ENCODE peak calls at places on chromosome 7, in nine cellular contexts. L is SK-N-SH, R is cardiac muscle cell, U is left lung, F is OCI-LY7, E is keratinocyte, G is aorta, X is lower lobe of right lung, A is heart right ventricle. I is an unnamed sample.
A peak's percentile ranks its signal among the peaks of the same experiment; 100 is the strongest.

GRCh38 chr7:142568430-142569097 is 180.7 kb upstream of the PRSS1 start:
- DNase-seq in L (no peak), R (no peak), U (no peak), F (no peak), E (no peak), G (no peak), X (no peak), A (no peak), I (no peak)

GRCh38 chr7:34672430-34672829 is 14.4 kb downstream of the NPSR1 start:
- DNase-seq in L (no peak), R (no peak), U (no peak), F (no peak), E (no peak), G (no peak), X (no peak), A (no peak), I (no peak)

GRCh38 chr7:102075126-102075525 is 211.5 kb upstream of the SH2B2 start:
- DNase-seq in L (no peak), R (no peak), U (no peak), F (no peak), E (no peak), G (no peak), X (no peak), A (no peak), I (no peak)

GRCh38 chr7:140638311-140638791 is 2.3 kb downstream of the DENND2A start:
- DNase-seq in L (no peak), R (no peak), U (no peak), F (no peak), E (no peak), G (peak; percentile 49), X (no peak), A (no peak), I (no peak)

GRCh38 chr7:155962191-155962967 is 150.1 kb upstream of the SHH start:
- DNase-seq in L (no peak), R (no peak), U (no peak), F (no peak), E (no peak), G (no peak), X (no peak), A (no peak), I (no peak)

GRCh38 chr7:21099432-21099831 is 312.7 kb upstream of the SP8 start:
- DNase-seq in L (no peak), R (no peak), U (no peak), F (no peak), E (no peak), G (no peak), X (no peak), A (no peak), I (no peak)

GRCh38 chr7:14821757-14822480 is 80.6 kb downstream of the DGKB start:
- DNase-seq in L (no peak), R (no peak), U (no peak), F (no peak), E (no peak), G (no peak), X (no peak), A (no peak), I (no peak)

GRCh38 chr7:74479066-74479781 is 25.5 kb downstream of the GTF2IRD1 start:
- DNase-seq in L (peak; percentile 70), R (no peak), U (peak; percentile 86), F (no peak), E (no peak), G (peak; percentile 54), X (peak; percentile 83), A (no peak), I (no peak)

GRCh38 chr7:143229054-143229790 is 7.4 kb downstream of the TAS2R40 start:
- DNase-seq in L (peak; percentile 17), R (peak; percentile 30), U (no peak), F (no peak), E (no peak), G (no peak), X (no peak), A (no peak), I (no peak)

DNA sequence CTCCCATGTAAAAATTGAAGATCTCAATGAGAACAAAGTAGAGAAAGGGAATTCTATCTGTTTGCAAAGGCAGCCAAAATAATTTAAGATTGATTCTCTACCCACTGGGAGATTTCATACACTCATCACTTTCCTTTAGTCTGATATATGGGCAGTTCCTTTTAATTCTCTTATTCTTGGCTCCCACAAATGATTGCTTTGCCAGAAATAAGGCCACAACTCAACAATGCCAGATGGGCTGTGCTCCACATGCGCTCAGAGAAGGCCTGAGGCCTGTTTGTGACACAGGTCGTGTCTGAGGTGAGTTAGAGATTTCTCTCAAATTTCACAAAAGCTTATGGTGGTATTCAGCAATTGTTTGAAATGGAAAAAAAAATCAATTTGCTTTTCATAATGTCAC is 501.9 kb upstream of the SEMA3D start:
- DNase-seq in L (no peak), R (no peak), U (no peak), F (no peak), E (no peak), G (no peak), X (no peak), A (no peak), I (no peak)
- H3K27ac ChIP-seq in L (no peak overlapping the region), R (no peak overlapping the region), U (no peak overlapping the region), F (no peak overlapping the region), E (no peak overlapping the region), G (no peak overlapping the region), X (no peak overlapping the region), A (no peak overlapping the region), I (no peak overlapping the region)

GRCh38 chr7:47535704-47536628 is 45.9 kb downstream of the TNS3 start:
- DNase-seq in L (peak; percentile 60), R (no peak), U (no peak), F (no peak), E (no peak), G (no peak), X (no peak), A (no peak), I (no peak)
- H3K4me3 ChIP-seq in L (peak overlapping the region; percentile 49), R (peak overlapping the region; percentile 22), U (peak overlapping the region; percentile 38), F (no peak overlapping the region), E (no peak overlapping the region), G (no peak overlapping the region), X (no peak overlapping the region), A (no peak overlapping the region), I (no peak overlapping the region)

DNA sequence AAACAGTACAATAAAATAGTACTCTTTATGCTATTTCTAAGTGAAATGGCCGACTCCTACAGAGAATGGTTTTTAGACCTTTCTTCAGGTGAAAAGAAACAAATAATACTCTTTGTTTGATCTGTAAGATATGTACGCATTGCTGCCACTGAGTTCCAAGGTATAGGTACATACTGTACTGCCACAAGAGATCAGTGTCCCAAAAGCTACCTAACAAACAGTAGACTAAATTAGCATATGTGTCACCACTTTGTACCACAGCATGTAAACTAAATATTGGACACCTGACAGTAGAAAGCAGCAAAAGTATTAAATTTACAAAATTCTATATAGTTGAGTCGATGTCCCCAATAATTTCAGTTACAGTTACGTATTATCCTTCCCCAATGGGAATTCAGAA is 14.4 kb downstream of the MTPN start:
- DNase-seq in L (no peak), R (no peak), U (no peak), F (no peak), E (no peak), G (no peak), X (no peak), A (no peak), I (no peak)
- H3K27ac ChIP-seq in L (peak overlapping the region; percentile 76), R (no peak overlapping the region), U (no peak overlapping the region), F (no peak overlapping the region), E (no peak overlapping the region), G (no peak overlapping the region), X (no peak overlapping the region), A (no peak overlapping the region), I (no peak overlapping the region)

GRCh38 chr7:50309130-50309478 is 4.6 kb downstream of the IKZF1 start:
- DNase-seq in L (no peak), R (no peak), U (no peak), F (no peak), E (no peak), G (no peak), X (no peak), A (no peak), I (no peak)

GRCh38 chr7:50312176-50312575 is 7.7 kb downstream of the IKZF1 start:
- DNase-seq in L (no peak), R (no peak), U (no peak), F (peak; percentile 54), E (no peak), G (no peak), X (no peak), A (no peak), I (no peak)

GRCh38 chr7:50308301-50309129 is 4.0 kb downstream of the IKZF1 start:
- DNase-seq in L (no peak), R (no peak), U (no peak), F (peak; percentile 73), E (no peak), G (no peak), X (no peak), A (no peak), I (no peak)

GRCh38 chr7:50309736-50310135 is 5.2 kb downstream of the IKZF1 start:
- DNase-seq in L (no peak), R (no peak), U (no peak), F (peak; percentile 59), E (no peak), G (no peak), X (no peak), A (no peak), I (no peak)

DNA sequence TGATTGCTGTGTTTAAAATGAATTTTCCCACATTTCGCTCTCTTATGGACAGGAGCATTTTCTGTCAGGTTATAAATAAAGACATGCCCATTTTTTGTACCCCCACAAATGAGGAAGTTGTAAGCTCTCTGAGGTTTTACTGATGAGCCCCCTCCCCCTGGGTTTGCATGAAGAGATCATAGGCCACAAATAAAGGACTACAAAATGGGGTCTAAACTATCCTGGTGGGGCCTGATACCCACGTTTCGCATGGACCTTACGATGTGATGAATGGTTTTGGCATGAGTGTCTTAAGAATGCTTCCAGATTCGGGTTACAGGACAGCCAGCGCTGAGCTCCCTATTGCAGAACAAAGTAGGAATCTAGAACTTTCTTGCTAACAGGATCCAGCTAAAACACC is 5.8 kb downstream of the IKZF1 start:
- DNase-seq in L (no peak), R (no peak), U (no peak), F (peak; percentile 78), E (no peak), G (no peak), X (no peak), A (no peak), I (no peak)
- H3K4me3 ChIP-seq in L (no peak overlapping the region), R (no peak overlapping the region), U (no peak overlapping the region), F (peak overlapping the region; percentile 71), E (no peak overlapping the region), G (no peak overlapping the region), X (no peak overlapping the region), A (no peak overlapping the region), I (no peak overlapping the region)

DNA sequence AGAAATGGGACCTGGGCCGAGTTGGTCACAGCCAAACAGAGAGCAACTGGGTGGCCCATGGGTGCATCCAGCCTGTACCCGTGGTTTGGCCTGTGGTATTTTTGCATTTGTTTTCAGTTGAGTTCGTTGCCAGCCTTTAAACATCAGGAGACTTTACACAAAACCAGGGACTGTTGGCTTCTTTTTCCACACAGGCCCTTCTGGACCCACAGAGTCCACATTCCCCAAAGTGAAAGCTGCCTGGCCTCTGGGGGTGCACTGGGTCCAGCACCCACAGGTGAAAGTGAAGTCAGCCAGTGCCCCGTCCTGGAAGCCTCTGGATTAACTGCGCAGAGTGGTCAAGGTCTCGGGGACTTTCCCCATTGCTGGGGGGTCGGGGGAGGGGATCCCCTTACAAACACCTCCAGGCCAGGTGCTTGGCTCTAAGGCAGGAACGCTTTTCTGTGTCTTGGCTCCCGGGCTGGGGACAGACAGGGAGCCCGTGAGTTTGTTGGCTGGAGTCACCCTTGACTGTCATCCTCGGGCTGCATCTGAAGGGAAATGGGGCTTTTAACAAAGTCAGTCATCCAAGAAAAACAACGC is 54.3 kb upstream of the TNS3 start:
- DNase-seq in L (no peak), R (no peak), U (no peak), F (no peak), E (no peak), G (no peak), X (no peak), A (no peak), I (no peak)
- H3K27ac ChIP-seq in L (peak overlapping the region; percentile 78), R (peak overlapping the region; percentile 25), U (peak overlapping the region; percentile 19), F (no peak overlapping the region), E (no peak overlapping the region), G (peak overlapping the region; percentile 91), X (no peak overlapping the region), A (peak overlapping the region; percentile 61), I (no peak overlapping the region)